ENCODE peak calls at places on chromosome 13, in seven cellular contexts. F is body of pancreas, O is ovary, Y is left lung, Q is Caco-2, G is right lobe of liver, D is HepG2. V is an unnamed sample.
A peak's percentile ranks its signal among the peaks of the same experiment; 100 is the strongest.

GRCh38 chr13:98576215-98576945 is 527 bp downstream of the STK24 start:
- DNase-seq in F (peak; percentile 50), O (peak; percentile 60), Y (peak; percentile 55), Q (peak; percentile 65), G (peak; percentile 61), D (no peak), V (peak; percentile 35)

GRCh38 chr13:43153436-43154082 is 130.2 kb downstream of the DNAJC15 start:
- DNase-seq in F (no peak), O (no peak), Y (no peak), Q (peak; percentile 41), G (no peak), D (no peak), V (peak; percentile 91)

GRCh38 chr13:111513766-111514611 is 193.5 kb downstream of the TEX29 start:
- DNase-seq in F (no peak), O (no peak), Y (no peak), Q (no peak), G (no peak), D (no peak), V (no peak)

GRCh38 chr13:109121826-109122225 is 492.4 kb downstream of the MYO16 start:
- DNase-seq in F (no peak), O (no peak), Y (no peak), Q (no peak), G (no peak), D (no peak), V (no peak)

GRCh38 chr13:109214393-109214792 is 572.0 kb downstream of the IRS2 start:
- DNase-seq in F (no peak), O (no peak), Y (no peak), Q (no peak), G (no peak), D (no peak), V (no peak)

GRCh38 chr13:111152836-111153235 is 37.7 kb downstream of the ARHGEF7 start:
- DNase-seq in F (peak; percentile 23), O (no peak), Y (no peak), Q (no peak), G (no peak), D (peak; percentile 61), V (no peak)

GRCh38 chr13:99261040-99261439 is 2.9 kb upstream of the GPR18 start:
- DNase-seq in F (no peak), O (no peak), Y (no peak), Q (no peak), G (no peak), D (peak; percentile 83), V (no peak)

GRCh38 chr13:73224708-73225107 is 165.9 kb downstream of the KLF5 start:
- DNase-seq in F (no peak), O (no peak), Y (no peak), Q (no peak), G (no peak), D (no peak), V (peak; percentile 25)

GRCh38 chr13:30963794-30964193 is 31.3 kb downstream of the TEX26 start:
- DNase-seq in F (peak; percentile 40), O (no peak), Y (peak; percentile 39), Q (no peak), G (no peak), D (no peak), V (peak; percentile 56)
- H3K4me3 ChIP-seq in F (no peak overlapping the region), O (no peak overlapping the region), Y (no peak overlapping the region), Q (no peak overlapping the region), G (no peak overlapping the region), D (no peak overlapping the region), V (no peak overlapping the region)

GRCh38 chr13:23778007-23778687 is 111.1 kb downstream of the MIPEP start:
- DNase-seq in F (no peak), O (no peak), Y (no peak), Q (no peak), G (no peak), D (no peak), V (peak; percentile 74)
- TF ChIP-seq CTCF in F (no peak), O (no peak), Y (no peak), Q (peak; percentile 33), G (no peak), D (peak; percentile 28), V (peak; percentile 22)

GRCh38 chr13:101416181-101417042 is at the start of gene NALCN:
- DNase-seq in F (peak; percentile 31), O (no peak), Y (no peak), Q (no peak), G (peak; percentile 28), D (no peak), V (peak; percentile 24)

GRCh38 chr13:101417501-101417900 is 1.2 kb upstream of the NALCN start:
- DNase-seq in F (no peak), O (no peak), Y (no peak), Q (no peak), G (no peak), D (no peak), V (no peak)

GRCh38 chr13:101412076-101412475 is 4.2 kb downstream of the NALCN start:
- DNase-seq in F (no peak), O (no peak), Y (no peak), Q (no peak), G (no peak), D (no peak), V (no peak)

GRCh38 chr13:101415358-101416174 is 742 bp downstream of the NALCN start:
- DNase-seq in F (no peak), O (no peak), Y (no peak), Q (no peak), G (no peak), D (no peak), V (no peak)

GRCh38 chr13:101417043-101417406 is 717 bp upstream of the NALCN start:
- DNase-seq in F (no peak), O (no peak), Y (no peak), Q (no peak), G (no peak), D (no peak), V (peak; percentile 82)
- H3K4me3 ChIP-seq in F (no peak overlapping the region), O (no peak overlapping the region), Y (no peak overlapping the region), Q (no peak overlapping the region), G (peak overlapping the region; percentile 61), D (no peak overlapping the region), V (peak overlapping the region; percentile 70)

GRCh38 chr13:63044617-63045016 is 1629.0 kb upstream of the PCDH20 start:
- DNase-seq in F (no peak), O (no peak), Y (no peak), Q (no peak), G (no peak), D (no peak), V (no peak)

GRCh38 chr13:63050287-63050686 is 1634.6 kb upstream of the PCDH20 start:
- DNase-seq in F (no peak), O (no peak), Y (no peak), Q (no peak), G (no peak), D (no peak), V (no peak)

GRCh38 chr13:63048648-63049047 is 1633.0 kb upstream of the PCDH20 start:
- DNase-seq in F (no peak), O (no peak), Y (no peak), Q (no peak), G (no peak), D (no peak), V (no peak)
- TF ChIP-seq CTCF in F (no peak), O (no peak), Y (no peak), Q (peak; percentile 7), G (no peak), D (no peak), V (no peak)

GRCh38 chr13:23765531-23765930 is 123.7 kb downstream of the MIPEP start:
- DNase-seq in F (no peak), O (no peak), Y (no peak), Q (no peak), G (no peak), D (no peak), V (no peak)
- H3K4me3 ChIP-seq in F (no peak overlapping the region), O (no peak overlapping the region), Y (no peak overlapping the region), Q (no peak overlapping the region), G (no peak overlapping the region), D (no peak overlapping the region), V (no peak overlapping the region)

GRCh38 chr13:114128624-114129522 is 3.5 kb downstream of the RASA3 start:
- DNase-seq in F (peak; percentile 78), O (peak; percentile 51), Y (peak; percentile 88), Q (no peak), G (peak; percentile 80), D (no peak), V (peak; percentile 93)
- TF ChIP-seq CTCF in F (no peak), O (no peak), Y (no peak), Q (no peak), G (no peak), D (no peak), V (no peak)